ENCODE peak calls at places on chromosomes 6 and 20, in ten cellular contexts. R is heart right ventricle; K is IMR-90; O is left ventricle myocardium inferior; T is CD8-positive, alpha-beta T cell; G is HCT116; Q is BE2C; D is right atrium auricular region; H is aorta; C is tibial nerve. J is an unnamed sample. For H3K9me3, the result is how much of the 10 kb centered on the place peaks cover.

GRCh38 chr6:89372506-89372901 is 20.0 kb upstream of the UBE2J1 start:
- DNase-seq in T (no peak), H (no peak), C (no peak), O (no peak), R (no peak), G (no peak), K (no peak), Q (no peak), D (no peak), J (no peak)

GRCh38 chr6:105483492-105483891 is 80.6 kb upstream of the PREP start:
- DNase-seq in T (no peak), K (peak), O (no peak), G (no peak), D (no peak), R (no peak), Q (no peak), C (no peak), H (no peak), J (no peak)

GRCh38 chr6:112221561-112221960 is 32.8 kb downstream of the LAMA4 start:
- DNase-seq in O (no peak), T (no peak), R (no peak), C (no peak), H (no peak), D (no peak), K (no peak), Q (no peak), G (no peak), J (no peak)

GRCh38 chr20:41133709-41134361 is 3.5 kb upstream of the PLCG1 start:
- DNase-seq in T (no peak), H (no peak), R (no peak), C (no peak), K (peak), O (no peak), D (no peak), Q (no peak), G (no peak), J (no peak)

GRCh38 chr20:4102381-4102780 is 87.0 kb upstream of the RNF24 start:
- DNase-seq in C (no peak), H (no peak), K (peak), G (no peak), R (no peak), O (no peak), T (no peak), D (no peak), Q (no peak), J (no peak)

GRCh38 chr6:101462576-101462975 is 69.1 kb downstream of the GRIK2 start:
- DNase-seq in H (no peak), C (no peak), G (no peak), K (peak), R (no peak), D (no peak), T (no peak), O (no peak), Q (peak), J (no peak)

GRCh38 chr20:45782890-45783289 is 8.8 kb downstream of the WFDC3 start:
- DNase-seq in C (no peak), T (no peak), G (peak), R (no peak), D (no peak), K (peak), H (no peak), Q (no peak), O (no peak), J (no peak)

GRCh38 chr20:64099086-64099786 is 8.1 kb downstream of the NPBWR2 start:
- DNase-seq in D (no peak), H (no peak), R (no peak), T (no peak), O (no peak), Q (no peak), C (no peak), K (no peak), G (no peak), J (no peak)

GRCh38 chr6:130513770-130514169 is 148.0 kb downstream of the TMEM200A start:
- DNase-seq in R (no peak), G (no peak), Q (no peak), H (no peak), D (no peak), K (peak), C (peak), O (no peak), T (no peak), J (no peak)

GRCh38 chr20:23374441-23374840 is 12.5 kb downstream of the GZF1 start:
- DNase-seq in R (no peak), C (no peak), O (no peak), Q (no peak), G (no peak), D (no peak), T (no peak), H (no peak), K (no peak), J (no peak)

GRCh38 chr6:21325201-21325856 is 268.2 kb upstream of the SOX4 start:
- DNase-seq in K (no peak), C (no peak), H (no peak), O (no peak), G (no peak), D (no peak), Q (no peak), T (no peak), R (no peak), J (no peak)

GRCh38 chr20:59678286-59678685 is 73.9 kb downstream of the PHACTR3 start:
- DNase-seq in Q (no peak), R (no peak), D (peak), O (no peak), C (no peak), G (no peak), K (no peak), T (no peak), H (no peak), J (no peak)

GRCh38 chr20:59676877-59677140 is 72.5 kb downstream of the PHACTR3 start:
- DNase-seq in H (no peak), R (no peak), O (no peak), K (no peak), D (peak), T (no peak), C (no peak), G (no peak), Q (no peak), J (no peak)

GRCh38 chr20:59677586-59677985 is 73.2 kb downstream of the PHACTR3 start:
- DNase-seq in Q (no peak), K (no peak), D (no peak), G (no peak), H (no peak), O (no peak), R (no peak), C (no peak), T (no peak), J (no peak)

GRCh38 chr20:59673998-59674445 is 69.7 kb downstream of the PHACTR3 start:
- DNase-seq in C (no peak), Q (no peak), D (peak), O (no peak), R (no peak), K (no peak), T (no peak), G (no peak), H (no peak), J (no peak)

GRCh38 chr20:59676126-59676876 is 72.0 kb downstream of the PHACTR3 start:
- DNase-seq in G (no peak), T (no peak), O (no peak), D (peak), Q (no peak), C (no peak), H (no peak), R (no peak), K (no peak), J (no peak)
- H3K9me3 ChIP-seq in G (under half), T (under half), O (under half), D (under half), Q (under half), C (under half), H (under half), R (under half), K (under half), J (under half)

DNA sequence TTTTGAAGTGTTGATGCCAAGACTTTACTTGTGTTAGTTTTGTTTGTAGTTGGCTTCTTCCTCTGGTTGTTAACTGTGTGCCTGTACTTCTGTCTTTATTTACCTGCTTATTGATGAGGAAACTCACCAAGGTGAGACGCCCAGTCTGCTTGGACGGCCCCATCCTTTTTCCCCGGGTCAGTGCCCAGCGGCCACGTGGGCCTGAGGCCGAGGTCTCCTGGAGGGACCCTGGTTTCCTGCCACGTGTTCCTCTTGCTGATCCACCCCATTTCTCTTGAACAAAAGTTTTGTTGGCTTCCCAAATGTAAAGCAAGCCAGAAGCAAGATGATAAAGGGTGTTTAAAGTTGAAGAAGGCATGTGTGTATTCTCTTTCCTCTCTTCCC is 24.8 kb downstream of the DUSP22 start:
- DNase-seq in H (no peak), R (no peak), G (no peak), T (no peak), Q (no peak), C (no peak), D (no peak), O (no peak), K (no peak), J (no peak)
- H3K9me3 ChIP-seq in H (under half), R (under half), G (under half), T (under half), Q (under half), C (under half), D (under half), O (under half), K (under half), J (under half)

GRCh38 chr6:114100421-114100820 is 129.5 kb upstream of the HDAC2 start:
- DNase-seq in D (no peak), O (no peak), H (no peak), T (no peak), K (peak), Q (no peak), G (no peak), C (no peak), R (no peak), J (no peak)

GRCh38 chr6:114092943-114093342 is 122.0 kb upstream of the HDAC2 start:
- DNase-seq in H (no peak), C (no peak), R (no peak), K (no peak), T (no peak), Q (no peak), G (no peak), D (no peak), O (no peak), J (no peak)

GRCh38 chr6:114101255-114101654 is 130.3 kb upstream of the HDAC2 start:
- DNase-seq in O (no peak), R (no peak), Q (no peak), C (no peak), T (no peak), K (no peak), H (no peak), G (no peak), D (no peak), J (no peak)

GRCh38 chr6:114096553-114097172 is 125.7 kb upstream of the HDAC2 start:
- DNase-seq in G (peak), D (no peak), Q (peak), H (no peak), R (no peak), T (no peak), C (peak), K (peak), O (no peak), J (no peak)
- H3K9me3 ChIP-seq in G (under half), D (under half), Q (under half), H (under half), R (under half), T (under half), C (under half), K (under half), O (under half), J (under half)

GRCh38 chr20:15772826-15773225 is 800.4 kb downstream of the KIF16B start:
- DNase-seq in K (no peak), G (no peak), R (no peak), Q (no peak), T (no peak), O (no peak), H (no peak), D (no peak), C (no peak), J (no peak)
- H3K9me3 ChIP-seq in K (under half), G (under half), R (under half), Q (under half), T (under half), O (under half), H (under half), D (under half), C (under half), J (under half)

GRCh38 chr20:93641-94040 is 6.2 kb downstream of the DEFB125 start:
- DNase-seq in O (no peak), C (no peak), R (no peak), Q (no peak), D (no peak), H (no peak), K (no peak), T (no peak), G (no peak), J (no peak)
- H3K9me3 ChIP-seq in O (under half), C (under half), R (under half), Q (under half), D (under half), H (under half), K (under half), T (under half), G (under half), J (under half)

GRCh38 chr20:31237763-31238162 is 19.7 kb upstream of the DEFB115 start:
- DNase-seq in H (no peak), K (no peak), C (no peak), D (no peak), O (no peak), R (no peak), Q (no peak), G (no peak), T (no peak), J (no peak)
- H3K9me3 ChIP-seq in H (under half), K (under half), C (under half), D (under half), O (half or more), R (under half), Q (under half), G (half or more), T (under half), J (under half)

GRCh38 chr20:56003966-56004365 is 1.4 kb downstream of the CBLN4 start:
- DNase-seq in K (no peak), D (no peak), T (no peak), R (no peak), C (no peak), H (no peak), Q (peak), O (no peak), G (no peak), J (no peak)
- H3K9me3 ChIP-seq in K (under half), D (under half), T (under half), R (under half), C (under half), H (under half), Q (under half), O (under half), G (under half), J (under half)

DNA sequence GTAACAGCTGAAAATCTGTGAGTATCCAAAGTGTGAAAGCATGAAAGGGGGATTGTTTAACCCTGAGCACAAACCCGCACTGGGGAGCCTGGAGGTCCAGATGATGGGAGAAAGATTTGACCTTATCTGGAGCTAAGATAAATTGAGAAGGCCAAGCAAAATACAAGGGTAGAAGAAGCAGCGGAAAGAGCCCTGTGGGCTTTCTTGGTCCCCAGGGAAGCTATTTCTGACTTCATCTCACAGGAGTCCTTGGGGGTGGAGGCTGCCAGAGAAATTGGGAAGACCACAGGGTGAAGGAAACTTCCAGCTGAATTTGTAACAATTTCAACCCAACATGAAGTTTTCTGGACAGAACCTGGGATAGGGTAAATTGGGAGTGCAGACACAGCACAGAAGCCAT is 476.9 kb downstream of the MMUT start:
- DNase-seq in O (no peak), D (no peak), H (no peak), K (no peak), R (no peak), T (no peak), G (no peak), C (no peak), Q (no peak), J (no peak)
- H3K9me3 ChIP-seq in O (under half), D (under half), H (under half), K (under half), R (under half), T (under half), G (under half), C (under half), Q (under half), J (under half)

GRCh38 chr6:157724960-157725741 is 97.9 kb upstream of the SNX9 start:
- DNase-seq in Q (no peak), K (no peak), C (no peak), T (no peak), R (no peak), H (no peak), O (peak), D (peak), G (no peak), J (no peak)

GRCh38 chr6:157724138-157724537 is 98.9 kb upstream of the SNX9 start:
- DNase-seq in C (no peak), T (no peak), O (no peak), D (no peak), K (no peak), H (no peak), Q (no peak), G (no peak), R (no peak), J (no peak)

GRCh38 chr6:157718788-157719187 is 104.3 kb upstream of the SNX9 start:
- DNase-seq in G (no peak), O (no peak), K (no peak), D (no peak), H (no peak), R (no peak), Q (no peak), C (no peak), T (no peak), J (no peak)

GRCh38 chr6:157723376-157723775 is 99.7 kb upstream of the SNX9 start:
- DNase-seq in O (no peak), T (no peak), C (no peak), D (no peak), R (no peak), G (no peak), K (no peak), Q (no peak), H (no peak), J (no peak)

GRCh38 chr6:157721431-157722229 is 101.4 kb upstream of the SNX9 start:
- DNase-seq in H (no peak), T (no peak), C (no peak), R (no peak), O (no peak), K (no peak), Q (no peak), D (no peak), G (no peak), J (no peak)
- H3K9me3 ChIP-seq in H (under half), T (under half), C (under half), R (under half), O (under half), K (under half), Q (under half), D (under half), G (under half), J (under half)

GRCh38 chr6:22455378-22455777 is 114.0 kb upstream of the HDGFL1 start:
- DNase-seq in K (no peak), R (no peak), G (no peak), D (no peak), C (no peak), O (no peak), T (no peak), H (no peak), Q (no peak), J (no peak)

DNA sequence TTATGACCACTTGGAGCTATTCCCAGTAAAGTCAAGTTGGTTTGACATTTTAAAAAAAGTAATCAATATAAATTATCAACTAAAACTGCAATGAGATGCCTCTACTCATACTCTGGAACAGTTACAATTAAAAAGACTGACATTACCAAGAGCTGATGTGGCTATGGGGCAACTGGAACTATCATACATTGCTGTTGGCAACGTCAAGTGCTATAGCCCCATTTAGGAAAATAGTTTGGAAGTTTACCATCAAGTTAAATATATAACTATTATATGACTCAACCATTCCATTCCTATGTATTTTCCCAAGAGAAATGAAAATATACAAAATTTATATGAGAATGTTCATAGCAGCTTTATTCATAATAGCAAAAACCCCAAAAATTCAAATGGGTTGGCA is 111.4 kb upstream of the HDGFL1 start:
- DNase-seq in G (no peak), D (no peak), C (no peak), H (no peak), K (peak), O (no peak), Q (no peak), T (no peak), R (no peak), J (no peak)
- H3K9me3 ChIP-seq in G (under half), D (under half), C (under half), H (under half), K (under half), O (under half), Q (under half), T (under half), R (under half), J (under half)